ENCODE peak calls at places on chromosome 21, in six cellular contexts. R is skeletal muscle cell, K is mucosa of descending colon, O is cardiac muscle cell, W is SJSA1, Q is cardiac fibroblast. N is an unnamed sample.

GRCh38 chr21:36388835-36389234 is 3.6 kb downstream of the CHAF1B start:
- DNase-seq in R (no peak), K (no peak), O (no peak), W (no peak), Q (peak; percentile 21), N (no peak)

GRCh38 chr21:40719615-40720014 is 127.3 kb downstream of the DSCAM start:
- DNase-seq in R (no peak), K (no peak), O (no peak), W (no peak), Q (no peak), N (no peak)

GRCh38 chr21:28962465-28962864 is 30.2 kb downstream of the LTN1 start:
- DNase-seq in R (no peak), K (no peak), O (no peak), W (no peak), Q (peak; percentile 19), N (no peak)

GRCh38 chr21:17429936-17430335 is 82.9 kb upstream of the CXADR start:
- DNase-seq in R (no peak), K (peak; percentile 57), O (no peak), W (no peak), Q (no peak), N (no peak)

GRCh38 chr21:17602874-17603273 is 9.8 kb downstream of the BTG3 start:
- DNase-seq in R (no peak), K (no peak), O (no peak), W (no peak), Q (peak; percentile 37), N (no peak)

GRCh38 chr21:35987475-35987874 is 72.9 kb downstream of the SETD4 start:
- DNase-seq in R (no peak), K (no peak), O (no peak), W (no peak), Q (no peak), N (no peak)

GRCh38 chr21:24110846-24111245 is 1496.4 kb downstream of the MRPL39 start:
- DNase-seq in R (peak; percentile 18), K (no peak), O (no peak), W (no peak), Q (peak; percentile 26), N (no peak)

GRCh38 chr21:43753439-43753799 is 22.7 kb downstream of the CSTB start:
- DNase-seq in R (no peak), K (no peak), O (no peak), W (no peak), Q (no peak), N (no peak)

GRCh38 chr21:42737969-42738590 is 84.7 kb downstream of the PDE9A start:
- DNase-seq in R (no peak), K (peak; percentile 81), O (no peak), W (no peak), Q (peak; percentile 12), N (peak; percentile 89)

GRCh38 chr21:21682172-21682571 is 684.0 kb downstream of the NCAM2 start:
- DNase-seq in R (peak; percentile 3), K (no peak), O (no peak), W (no peak), Q (peak; percentile 23), N (no peak)

GRCh38 chr21:31282095-31282709 is 61.9 kb downstream of the TIAM1 start:
- DNase-seq in R (peak; percentile 98), K (no peak), O (peak; percentile 38), W (peak; percentile 95), Q (peak; percentile 96), N (no peak)

GRCh38 chr21:18178509-18178908 is 66.1 kb upstream of the CHODL start:
- DNase-seq in R (no peak), K (no peak), O (no peak), W (no peak), Q (no peak), N (no peak)

GRCh38 chr21:42698730-42699129 is 45.3 kb downstream of the PDE9A start:
- DNase-seq in R (no peak), K (no peak), O (no peak), W (no peak), Q (no peak), N (no peak)

GRCh38 chr21:34933609-34934345 is 115.3 kb downstream of the RUNX1 start:
- DNase-seq in R (no peak), K (no peak), O (no peak), W (no peak), Q (no peak), N (no peak)

GRCh38 chr21:42351626-42352432 is 1.0 kb upstream of the TFF2 start:
- DNase-seq in R (no peak), K (no peak), O (no peak), W (peak; percentile 31), Q (no peak), N (no peak)

GRCh38 chr21:43323244-43324005 is 103.5 kb downstream of the SIK1 start:
- DNase-seq in R (no peak), K (no peak), O (no peak), W (no peak), Q (no peak), N (no peak)

GRCh38 chr21:44513389-44514217 is 26.4 kb downstream of the KRTAP10-1 start:
- DNase-seq in R (no peak), K (no peak), O (no peak), W (no peak), Q (no peak), N (no peak)

GRCh38 chr21:20023199-20023598 is 975.0 kb upstream of the NCAM2 start:
- DNase-seq in R (no peak), K (no peak), O (no peak), W (no peak), Q (no peak), N (no peak)

GRCh38 chr21:27495836-27496235 is 528.9 kb upstream of the ADAMTS5 start:
- DNase-seq in R (no peak), K (no peak), O (no peak), W (no peak), Q (no peak), N (no peak)

GRCh38 chr21:39120876-39121599 is 62.2 kb downstream of the PSMG1 start:
- DNase-seq in R (no peak), K (no peak), O (peak; percentile 28), W (no peak), Q (no peak), N (no peak)
- H3K4me3 ChIP-seq in R (no peak overlapping the region), K (no peak overlapping the region), O (no peak overlapping the region), W (no peak overlapping the region), Q (no peak overlapping the region), N (no peak overlapping the region)

DNA sequence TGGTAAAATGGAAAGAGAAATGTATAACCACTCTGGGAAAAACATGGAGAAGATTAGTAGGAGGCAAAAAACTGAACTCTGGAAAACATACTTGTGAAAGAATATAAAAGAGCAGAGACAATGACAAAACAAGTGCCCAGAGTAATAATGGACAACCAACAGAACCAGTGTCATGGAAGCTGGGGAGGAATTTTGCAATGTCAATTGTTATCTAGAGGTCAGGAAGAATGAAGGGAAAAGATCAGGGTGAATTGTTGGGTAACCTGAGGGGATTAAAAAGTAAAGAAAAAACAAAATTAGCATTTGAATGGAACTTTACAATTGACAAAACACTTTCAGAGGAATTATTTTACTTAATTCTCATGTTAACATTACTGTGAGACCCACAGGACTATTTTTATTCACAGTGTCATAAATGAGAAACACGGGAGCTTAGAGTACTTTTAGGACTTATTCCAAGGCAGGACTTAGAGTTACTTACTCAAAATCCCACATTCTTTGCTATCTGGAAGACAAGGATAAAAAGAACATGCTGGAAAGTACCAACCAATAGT is 19.4 kb downstream of the JAM2 start:
- DNase-seq in R (no peak), K (no peak), O (no peak), W (no peak), Q (no peak), N (no peak)
- H3K4me3 ChIP-seq in R (no peak overlapping the region), K (no peak overlapping the region), O (no peak overlapping the region), W (no peak overlapping the region), Q (no peak overlapping the region), N (no peak overlapping the region)

DNA sequence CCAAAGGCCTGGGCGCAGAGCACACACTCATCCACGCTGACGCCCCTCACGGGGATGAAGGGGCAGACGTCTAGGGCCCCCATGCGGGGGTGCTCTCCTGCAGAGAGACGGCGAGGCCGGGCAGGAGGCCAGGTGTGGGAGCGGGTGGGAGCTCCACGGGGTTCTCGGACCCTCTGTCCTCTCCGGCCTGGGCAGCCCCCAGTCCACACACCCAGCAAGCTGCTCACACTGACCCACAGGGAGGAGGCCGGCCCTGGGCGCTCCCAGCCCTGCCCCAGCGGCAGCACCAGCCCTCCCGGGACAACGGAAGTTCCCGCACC is 2.5 kb downstream of the FTCD start:
- DNase-seq in R (no peak), K (no peak), O (no peak), W (no peak), Q (no peak), N (no peak)
- H3K4me3 ChIP-seq in R (no peak overlapping the region), K (no peak overlapping the region), O (no peak overlapping the region), W (no peak overlapping the region), Q (peak overlapping the region; percentile 8), N (peak overlapping the region; percentile 96)

GRCh38 chr21:33069994-33070811 is at the start of gene OLIG1:
- DNase-seq in R (no peak), K (no peak), O (peak; percentile 61), W (no peak), Q (peak; percentile 16), N (no peak)
- H3K4me3 ChIP-seq in R (peak within 1 kb of the TSS; percentile 18), K (no peak within 1 kb of the TSS), O (peak within 1 kb of the TSS; percentile 37), W (no peak within 1 kb of the TSS), Q (no peak within 1 kb of the TSS), N (no peak within 1 kb of the TSS)